ENCODE peak calls at places on chromosome 2, in nine cellular contexts. One of them, this sample, is unnamed.

GRCh38 chr2:231900975-231901374 is 25.2 kb downstream of the NPPC start:
- DNase-seq in AG10803: no peak
- DNase-seq in adrenal gland: no peak
- DNase-seq in EL: no peak
- DNase-seq in HTR-8/SVneo: no peak
- DNase-seq in thoracic aorta: no peak
- DNase-seq in activated CD4-positive, alpha-beta T cell treated with anti-CD3 and anti-CD28 coated beads for 1 hour: no peak
- DNase-seq in cortex of kidney: no peak
- DNase-seq in NCI-H69: no peak
- DNase-seq in this sample: no peak

GRCh38 chr2:70632388-70632787 is 78.8 kb upstream of the TGFA start:
- DNase-seq in AG10803: no peak
- DNase-seq in adrenal gland: no peak
- DNase-seq in EL: no peak
- DNase-seq in HTR-8/SVneo: no peak
- DNase-seq in thoracic aorta: no peak
- DNase-seq in activated CD4-positive, alpha-beta T cell treated with anti-CD3 and anti-CD28 coated beads for 1 hour: no peak
- DNase-seq in cortex of kidney: no peak
- DNase-seq in NCI-H69: no peak
- DNase-seq in this sample: no peak

GRCh38 chr2:231621051-231621879 is 28.6 kb downstream of the TEX44 start:
- DNase-seq in AG10803: peak
- DNase-seq in adrenal gland: no peak
- DNase-seq in EL: no peak
- DNase-seq in HTR-8/SVneo: no peak
- DNase-seq in thoracic aorta: no peak
- DNase-seq in activated CD4-positive, alpha-beta T cell treated with anti-CD3 and anti-CD28 coated beads for 1 hour: no peak
- DNase-seq in cortex of kidney: no peak
- DNase-seq in NCI-H69: peak
- DNase-seq in this sample: no peak

GRCh38 chr2:30484995-30485394 is 37.9 kb downstream of the LCLAT1 start:
- DNase-seq in AG10803: no peak
- DNase-seq in adrenal gland: no peak
- DNase-seq in EL: no peak
- DNase-seq in HTR-8/SVneo: no peak
- DNase-seq in thoracic aorta: no peak
- DNase-seq in activated CD4-positive, alpha-beta T cell treated with anti-CD3 and anti-CD28 coated beads for 1 hour: no peak
- DNase-seq in cortex of kidney: no peak
- DNase-seq in NCI-H69: no peak
- DNase-seq in this sample: no peak

GRCh38 chr2:127605691-127606277 is 40.2 kb upstream of the GPR17 start:
- DNase-seq in AG10803: no peak
- DNase-seq in adrenal gland: peak
- DNase-seq in EL: no peak
- DNase-seq in HTR-8/SVneo: no peak
- DNase-seq in thoracic aorta: no peak
- DNase-seq in activated CD4-positive, alpha-beta T cell treated with anti-CD3 and anti-CD28 coated beads for 1 hour: no peak
- DNase-seq in cortex of kidney: no peak
- DNase-seq in NCI-H69: no peak
- DNase-seq in this sample: no peak

GRCh38 chr2:142872900-142873724 is 4.4 kb upstream of the KYNU start:
- DNase-seq in AG10803: peak
- DNase-seq in adrenal gland: no peak
- DNase-seq in EL: peak
- DNase-seq in HTR-8/SVneo: no peak
- DNase-seq in thoracic aorta: no peak
- DNase-seq in activated CD4-positive, alpha-beta T cell treated with anti-CD3 and anti-CD28 coated beads for 1 hour: no peak
- DNase-seq in cortex of kidney: no peak
- DNase-seq in NCI-H69: no peak
- DNase-seq in this sample: no peak

GRCh38 chr2:44623622-44624351 is 262.0 kb downstream of the CAMKMT start:
- DNase-seq in AG10803: no peak
- DNase-seq in adrenal gland: no peak
- DNase-seq in EL: no peak
- DNase-seq in HTR-8/SVneo: no peak
- DNase-seq in thoracic aorta: no peak
- DNase-seq in activated CD4-positive, alpha-beta T cell treated with anti-CD3 and anti-CD28 coated beads for 1 hour: no peak
- DNase-seq in cortex of kidney: no peak
- DNase-seq in NCI-H69: peak
- DNase-seq in this sample: no peak

GRCh38 chr2:111029135-111029927 is 91.4 kb upstream of the BCL2L11 start:
- DNase-seq in AG10803: no peak
- DNase-seq in adrenal gland: no peak
- DNase-seq in EL: no peak
- DNase-seq in HTR-8/SVneo: no peak
- DNase-seq in thoracic aorta: no peak
- DNase-seq in activated CD4-positive, alpha-beta T cell treated with anti-CD3 and anti-CD28 coated beads for 1 hour: no peak
- DNase-seq in cortex of kidney: no peak
- DNase-seq in NCI-H69: peak
- DNase-seq in this sample: no peak

GRCh38 chr2:85481818-85482777 is 56.9 kb upstream of the MAT2A start:
- DNase-seq in AG10803: no peak
- DNase-seq in adrenal gland: no peak
- DNase-seq in EL: no peak
- DNase-seq in HTR-8/SVneo: no peak
- DNase-seq in thoracic aorta: no peak
- DNase-seq in activated CD4-positive, alpha-beta T cell treated with anti-CD3 and anti-CD28 coated beads for 1 hour: no peak
- DNase-seq in cortex of kidney: no peak
- DNase-seq in NCI-H69: no peak
- DNase-seq in this sample: no peak

GRCh38 chr2:68465081-68465916 is 1.8 kb downstream of the FBXO48 start:
- DNase-seq in AG10803: peak
- DNase-seq in adrenal gland: no peak
- DNase-seq in EL: peak
- DNase-seq in HTR-8/SVneo: no peak
- DNase-seq in thoracic aorta: no peak
- DNase-seq in activated CD4-positive, alpha-beta T cell treated with anti-CD3 and anti-CD28 coated beads for 1 hour: no peak
- DNase-seq in cortex of kidney: no peak
- DNase-seq in NCI-H69: no peak
- DNase-seq in this sample: peak

GRCh38 chr2:162022290-162022945 is 51.6 kb downstream of the DPP4 start:
- DNase-seq in AG10803: peak
- DNase-seq in adrenal gland: no peak
- DNase-seq in EL: peak
- DNase-seq in HTR-8/SVneo: no peak
- DNase-seq in thoracic aorta: no peak
- DNase-seq in activated CD4-positive, alpha-beta T cell treated with anti-CD3 and anti-CD28 coated beads for 1 hour: no peak
- DNase-seq in cortex of kidney: no peak
- DNase-seq in NCI-H69: no peak
- DNase-seq in this sample: no peak

GRCh38 chr2:44542520-44542919 is 180.8 kb downstream of the CAMKMT start:
- DNase-seq in AG10803: no peak
- DNase-seq in adrenal gland: no peak
- DNase-seq in EL: no peak
- DNase-seq in HTR-8/SVneo: no peak
- DNase-seq in thoracic aorta: no peak
- DNase-seq in activated CD4-positive, alpha-beta T cell treated with anti-CD3 and anti-CD28 coated beads for 1 hour: no peak
- DNase-seq in cortex of kidney: no peak
- DNase-seq in NCI-H69: peak
- DNase-seq in this sample: no peak

GRCh38 chr2:160458718-160459453 is 34.7 kb downstream of the RBMS1 start:
- DNase-seq in AG10803: no peak
- DNase-seq in adrenal gland: no peak
- DNase-seq in EL: no peak
- DNase-seq in HTR-8/SVneo: no peak
- DNase-seq in thoracic aorta: no peak
- DNase-seq in activated CD4-positive, alpha-beta T cell treated with anti-CD3 and anti-CD28 coated beads for 1 hour: no peak
- DNase-seq in cortex of kidney: no peak
- DNase-seq in NCI-H69: no peak
- DNase-seq in this sample: no peak

GRCh38 chr2:180621366-180621765 is 359.0 kb upstream of the UBE2E3 start:
- DNase-seq in AG10803: no peak
- DNase-seq in adrenal gland: no peak
- DNase-seq in EL: no peak
- DNase-seq in HTR-8/SVneo: no peak
- DNase-seq in thoracic aorta: no peak
- DNase-seq in activated CD4-positive, alpha-beta T cell treated with anti-CD3 and anti-CD28 coated beads for 1 hour: no peak
- DNase-seq in cortex of kidney: no peak
- DNase-seq in NCI-H69: no peak
- DNase-seq in this sample: no peak

GRCh38 chr2:26455037-26455800 is 22.7 kb downstream of the OTOF start:
- DNase-seq in AG10803: no peak
- DNase-seq in adrenal gland: peak
- DNase-seq in EL: no peak
- DNase-seq in HTR-8/SVneo: no peak
- DNase-seq in thoracic aorta: no peak
- DNase-seq in activated CD4-positive, alpha-beta T cell treated with anti-CD3 and anti-CD28 coated beads for 1 hour: no peak
- DNase-seq in cortex of kidney: no peak
- DNase-seq in NCI-H69: peak
- DNase-seq in this sample: no peak

GRCh38 chr2:50448556-50448955 is 583.4 kb downstream of the NRXN1 start:
- DNase-seq in AG10803: no peak
- DNase-seq in adrenal gland: no peak
- DNase-seq in EL: no peak
- DNase-seq in HTR-8/SVneo: no peak
- DNase-seq in thoracic aorta: no peak
- DNase-seq in activated CD4-positive, alpha-beta T cell treated with anti-CD3 and anti-CD28 coated beads for 1 hour: no peak
- DNase-seq in cortex of kidney: no peak
- DNase-seq in NCI-H69: peak
- DNase-seq in this sample: no peak